ENCODE peak calls at places on chromosomes 6 and 20, in four cellular contexts. I, J, L and N are unnamed samples.

GRCh38 chr6:84953401-84953800 is 189.0 kb upstream of the TBX18 start:
- DNase-seq in I (no peak), J (no peak), L (no peak), N (no peak)

GRCh38 chr6:53151676-53152075 is 3.0 kb upstream of the GCM1 start:
- DNase-seq in I (no peak), J (peak; percentile 27), L (no peak), N (no peak)

GRCh38 chr6:41581381-41581991 is 35.3 kb downstream of the FOXP4 start:
- DNase-seq in I (no peak), J (peak; percentile 33), L (peak; percentile 35), N (no peak)

GRCh38 chr20:37095108-37095608 is 639 bp downstream of the RBL1 start:
- DNase-seq in I (no peak), J (no peak), L (no peak), N (peak; percentile 53)

GRCh38 chr6:37239950-37240713 is 17.4 kb upstream of the TBC1D22B start:
- DNase-seq in I (peak; percentile 87), J (peak; percentile 71), L (peak; percentile 94), N (peak; percentile 95)

GRCh38 chr6:35341557-35341956 is 801 bp upstream of the PPARD start:
- DNase-seq in I (no peak), J (peak; percentile 63), L (no peak), N (peak; percentile 28)

GRCh38 chr6:85911067-85911466 is 268.4 kb upstream of the SYNCRIP start:
- DNase-seq in I (no peak), J (no peak), L (no peak), N (no peak)

GRCh38 chr6:43604174-43604573 is 24.9 kb downstream of the GTPBP2 start:
- DNase-seq in I (no peak), J (no peak), L (no peak), N (no peak)

GRCh38 chr6:2818593-2818992 is 23.1 kb downstream of the SERPINB1 start:
- DNase-seq in I (no peak), J (no peak), L (no peak), N (no peak)

GRCh38 chr6:147005499-147005898 is 198.7 kb upstream of the STXBP5 start:
- DNase-seq in I (no peak), J (no peak), L (no peak), N (no peak)

GRCh38 chr6:136371117-136371696 is 81.6 kb upstream of the BCLAF1 start:
- DNase-seq in I (no peak), J (peak; percentile 26), L (no peak), N (no peak)

GRCh38 chr20:4836935-4837334 is 115.2 kb downstream of the PRND start:
- DNase-seq in I (no peak), J (no peak), L (no peak), N (no peak)

GRCh38 chr6:143187173-143187908 is 126.7 kb downstream of the AIG1 start:
- DNase-seq in I (no peak), J (no peak), L (peak; percentile 29), N (no peak)

GRCh38 chr6:35077006-35077712 is 64.0 kb downstream of the TCP11 start:
- DNase-seq in I (no peak), J (no peak), L (no peak), N (peak; percentile 12)

GRCh38 chr6:127518710-127519468 is at the start of gene MTCL3:
- DNase-seq in I (no peak), J (no peak), L (peak; percentile 66), N (no peak)

GRCh38 chr6:17115251-17116089 is 13.6 kb downstream of the STMND1 start:
- DNase-seq in I (no peak), J (peak; percentile 34), L (no peak), N (no peak)

GRCh38 chr6:157188213-157188612 is 135.1 kb downstream of the TMEM242 start:
- DNase-seq in I (no peak), J (no peak), L (no peak), N (no peak)

GRCh38 chr20:5127859-5128409 is 1.1 kb downstream of the CDS2 start:
- DNase-seq in I (no peak), J (no peak), L (peak; percentile 27), N (no peak)

GRCh38 chr6:145733770-145734169 is 1.6 kb downstream of the EPM2A start:
- DNase-seq in I (no peak), J (no peak), L (no peak), N (no peak)

GRCh38 chr6:54493138-54493537 is 184.9 kb downstream of the TINAG start:
- DNase-seq in I (no peak), J (peak; percentile 29), L (no peak), N (no peak)

GRCh38 chr6:111427341-111428116 is 55.5 kb downstream of the REV3L start:
- DNase-seq in I (no peak), J (no peak), L (no peak), N (no peak)

GRCh38 chr6:149897015-149897697 is 757 bp downstream of the RAET1E start:
- DNase-seq in I (peak; percentile 78), J (peak; percentile 23), L (peak; percentile 67), N (peak; percentile 81)

GRCh38 chr6:87939776-87940175 is 107.9 kb upstream of the SPACA1 start:
- DNase-seq in I (no peak), J (no peak), L (no peak), N (no peak)

GRCh38 chr6:23073851-23074250 is 504.5 kb downstream of the HDGFL1 start:
- DNase-seq in I (no peak), J (no peak), L (no peak), N (no peak)

GRCh38 chr6:123518441-123519190 is 118.1 kb downstream of the TRDN start:
- DNase-seq in I (no peak), J (no peak), L (no peak), N (no peak)

GRCh38 chr20:16709017-16709416 is 20.8 kb upstream of the SNRPB2 start:
- DNase-seq in I (no peak), J (no peak), L (no peak), N (no peak)

GRCh38 chr20:25197173-25197869 is 1.8 kb downstream of the ENTPD6 start:
- DNase-seq in I (no peak), J (no peak), L (no peak), N (no peak)

GRCh38 chr6:75505426-75505825 is 11.8 kb upstream of the FILIP1 start:
- DNase-seq in I (no peak), J (no peak), L (no peak), N (no peak)

GRCh38 chr6:9657994-9658393 is 756.9 kb downstream of the TFAP2A start:
- DNase-seq in I (no peak), J (no peak), L (no peak), N (no peak)

GRCh38 chr6:110622912-110623578 is 146.6 kb upstream of the SLC22A16 start:
- DNase-seq in I (no peak), J (no peak), L (no peak), N (no peak)

GRCh38 chr6:41780623-41781301 is at the start of gene PRICKLE4:
- DNase-seq in I (peak; percentile 81), J (no peak), L (peak; percentile 66), N (peak; percentile 69)

GRCh38 chr6:138914701-138915100 is 73.4 kb downstream of the REPS1 start:
- DNase-seq in I (no peak), J (no peak), L (no peak), N (no peak)
- TF ChIP-seq POLR2A in I (no peak), J (no peak), L (no peak), N (no peak)

GRCh38 chr6:21230536-21230935 is 363.0 kb upstream of the SOX4 start:
- DNase-seq in I (no peak), J (no peak), L (no peak), N (no peak)
- H3K27ac ChIP-seq in I (no peak overlapping the region), J (no peak overlapping the region), L (no peak overlapping the region), N (no peak overlapping the region)

GRCh38 chr6:32153835-32154513 is at the start of gene PPT2:
- DNase-seq in I (peak; percentile 82), J (peak; percentile 90), L (peak; percentile 94), N (peak; percentile 90)

GRCh38 chr6:32153252-32153834 is 598 bp upstream of the PPT2 start:
- DNase-seq in I (peak; percentile 28), J (no peak), L (no peak), N (peak; percentile 41)

GRCh38 chr6:32156891-32157290 is 3.0 kb downstream of the PPT2 start:
- DNase-seq in I (no peak), J (no peak), L (no peak), N (no peak)

GRCh38 chr6:32152414-32153251 is 894 bp upstream of the PRRT1 start:
- DNase-seq in I (peak; percentile 28), J (no peak), L (no peak), N (no peak)

GRCh38 chr6:32154514-32155161 is 697 bp downstream of the PPT2 start:
- DNase-seq in I (peak; percentile 81), J (peak; percentile 54), L (peak; percentile 60), N (peak; percentile 90)
- TF ChIP-seq POLR2A in I (no peak), J (no peak), L (no peak), N (no peak)

GRCh38 chr20:63689046-63690000 is 7.1 kb upstream of the TNFRSF6B start:
- DNase-seq in I (no peak), J (no peak), L (no peak), N (peak; percentile 50)
- H3K27ac ChIP-seq in I (peak overlapping the region; percentile 93), J (peak overlapping the region; percentile 100), L (peak overlapping the region; percentile 92), N (peak overlapping the region; percentile 85)

GRCh38 chr20:33732166-33732970 is 572 bp downstream of the ZNF341 start:
- DNase-seq in I (peak; percentile 90), J (peak; percentile 57), L (peak; percentile 91), N (peak; percentile 81)
- TF ChIP-seq POLR2A in I (no peak), J (peak; percentile 35), L (no peak), N (peak; percentile 80)

DNA sequence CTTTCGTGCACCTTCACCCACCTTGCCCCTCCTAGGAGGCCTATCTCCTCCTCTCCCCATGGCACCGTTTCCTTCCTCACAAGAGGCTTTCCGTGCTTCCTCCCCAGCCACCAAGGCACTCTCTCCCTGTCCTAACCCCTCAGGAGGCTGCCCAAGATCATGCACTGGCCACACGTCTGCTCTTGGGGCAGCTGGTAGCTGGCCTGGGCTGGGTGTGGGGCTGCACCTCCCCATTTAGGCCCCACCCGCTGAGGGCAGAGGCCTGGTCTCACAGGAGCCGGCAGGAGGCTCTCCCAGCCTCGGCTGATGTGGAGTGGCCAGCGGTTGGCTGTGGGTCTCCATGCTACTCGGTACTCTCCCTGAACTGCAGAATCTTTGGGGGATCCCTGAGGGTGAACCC is 13.6 kb downstream of the NOL4L start:
- DNase-seq in I (no peak), J (no peak), L (no peak), N (no peak)
- H3K27ac ChIP-seq in I (no peak overlapping the region), J (peak overlapping the region; percentile 28), L (no peak overlapping the region), N (no peak overlapping the region)